ENCODE peak calls at places on chromosomes 6 and 20, in six cellular contexts. K is M059J; I is omental fat pad; C is globus pallidus; R is activated CD4-positive, alpha-beta T cell treated with anti-CD3 and anti-CD28 coated beads, Interleukin-2, amount 50 U/mL, for 1 hour; X is tibial nerve. D is an unnamed sample.

GRCh38 chr6:134000443-134000842 is 47.4 kb downstream of the TBPL1 start:
- DNase-seq in C (no peak), R (no peak), I (no peak), K (no peak), X (no peak), D (no peak)

GRCh38 chr20:11646359-11646758 is 271.3 kb upstream of the BTBD3 start:
- DNase-seq in K (peak), R (no peak), C (no peak), X (no peak), I (no peak), D (no peak)

GRCh38 chr6:45965787-45966186 is 49.9 kb downstream of the CLIC5 start:
- DNase-seq in X (no peak), R (no peak), I (no peak), C (no peak), K (peak), D (no peak)

GRCh38 chr6:9131201-9131600 is 695.9 kb upstream of the SLC35B3 start:
- DNase-seq in K (no peak), C (no peak), I (no peak), R (no peak), X (no peak), D (no peak)

GRCh38 chr6:169885831-169886230 is 134.4 kb downstream of the ERMARD start:
- DNase-seq in R (no peak), X (no peak), C (no peak), I (no peak), K (no peak), D (peak)

GRCh38 chr6:13754644-13755043 is 43.0 kb upstream of the RANBP9 start:
- DNase-seq in C (no peak), R (no peak), K (no peak), I (no peak), X (no peak), D (no peak)

GRCh38 chr20:8242066-8242465 is 110.0 kb downstream of the PLCB1 start:
- DNase-seq in K (no peak), I (no peak), C (no peak), X (no peak), R (no peak), D (no peak)

GRCh38 chr20:2745060-2745910 is 52.7 kb downstream of the EBF4 start:
- DNase-seq in C (no peak), I (no peak), R (no peak), X (no peak), K (no peak), D (no peak)

GRCh38 chr20:51797357-51798025 is 4.8 kb downstream of the SALL4 start:
- DNase-seq in X (no peak), C (no peak), I (no peak), K (peak), R (no peak), D (no peak)

GRCh38 chr6:135162678-135163439 is 18.2 kb upstream of the MYB start:
- DNase-seq in C (no peak), I (no peak), K (peak), X (no peak), R (peak), D (no peak)

GRCh38 chr6:170266061-170266825 is 24.6 kb downstream of the DLL1 start:
- DNase-seq in X (no peak), C (peak), R (no peak), I (no peak), K (no peak), D (no peak)

GRCh38 chr6:18147160-18147559 is 7.7 kb downstream of the TPMT start:
- DNase-seq in C (no peak), R (no peak), K (peak), X (no peak), I (no peak), D (no peak)